ENCODE peak calls at places on chromosomes 1 and 21, in five cellular contexts. N is cardiac muscle cell; Y is CD8-positive, alpha-beta T cell; L is lower lobe of right lung; O is left ventricle myocardium inferior. H is an unnamed sample.
A peak's percentile ranks its signal among the peaks of the same experiment; 100 is the strongest.

GRCh38 chr1:198588845-198589244 is 48.4 kb upstream of the ATP6V1G3 start:
- DNase-seq in N (no peak), O (no peak), Y (no peak), L (no peak), H (no peak)

GRCh38 chr21:43986544-43987451 is 25.3 kb upstream of the TRAPPC10 start:
- DNase-seq in Y (no peak), O (no peak), N (no peak), L (no peak), H (no peak)

GRCh38 chr1:226865590-226865989 is 4.8 kb upstream of the PSEN2 start:
- DNase-seq in Y (no peak), O (no peak), L (no peak), N (no peak), H (no peak)

GRCh38 chr1:15008783-15009709 is 144.5 kb upstream of the TMEM51 start:
- DNase-seq in L (no peak), O (no peak), Y (no peak), N (peak; percentile 61), H (no peak)

GRCh38 chr1:183349201-183349711 is 68.9 kb downstream of the NMNAT2 start:
- DNase-seq in N (peak; percentile 53), Y (no peak), O (no peak), L (no peak), H (peak; percentile 49)

GRCh38 chr1:151013518-151013917 is 5.3 kb downstream of the PRUNE1 start:
- DNase-seq in L (no peak), O (no peak), N (peak; percentile 86), Y (no peak), H (peak; percentile 73)

GRCh38 chr1:212771341-212771740 is 20.2 kb downstream of the NSL1 start:
- DNase-seq in N (no peak), Y (no peak), L (no peak), O (no peak), H (no peak)

GRCh38 chr1:87437663-87438295 is 109.1 kb downstream of the LMO4 start:
- DNase-seq in O (no peak), L (no peak), Y (no peak), N (no peak), H (no peak)

GRCh38 chr1:178278135-178278534 is 184.2 kb downstream of the RASAL2 start:
- DNase-seq in L (no peak), N (no peak), Y (no peak), O (no peak), H (no peak)

GRCh38 chr1:178283409-178283808 is 189.5 kb downstream of the RASAL2 start:
- DNase-seq in Y (no peak), N (peak; percentile 83), O (no peak), L (peak; percentile 59), H (no peak)

GRCh38 chr1:178279287-178279686 is 185.4 kb downstream of the RASAL2 start:
- DNase-seq in O (no peak), N (no peak), L (no peak), Y (no peak), H (no peak)

GRCh38 chr1:178284059-178284458 is 190.2 kb downstream of the RASAL2 start:
- DNase-seq in N (no peak), O (no peak), L (no peak), Y (no peak), H (no peak)

GRCh38 chr1:178282949-178283367 is 189.1 kb downstream of the RASAL2 start:
- DNase-seq in Y (no peak), N (peak; percentile 81), O (no peak), L (no peak), H (no peak)
- H3K27ac ChIP-seq in Y (no peak overlapping the region), N (no peak overlapping the region), O (no peak overlapping the region), L (no peak overlapping the region), H (no peak overlapping the region)

GRCh38 chr21:36478941-36479340 is 981 bp downstream of the CLDN14 start:
- DNase-seq in N (peak; percentile 17), Y (no peak), L (no peak), O (no peak), H (no peak)
- TF ChIP-seq CTCF in N (peak; percentile 33), Y (no peak), L (no peak), O (no peak), H (no peak)

GRCh38 chr1:27033059-27033746 is 20.6 kb upstream of the TENT5B start:
- DNase-seq in L (peak; percentile 66), Y (no peak), N (no peak), O (no peak), H (no peak)
- H3K27ac ChIP-seq in L (peak overlapping the region; percentile 74), Y (no peak overlapping the region), N (peak overlapping the region; percentile 15), O (peak overlapping the region; percentile 19), H (no peak overlapping the region)

GRCh38 chr1:45526135-45526644 is 4.5 kb upstream of the PRDX1 start:
- DNase-seq in Y (no peak), L (no peak), N (no peak), O (no peak), H (no peak)

GRCh38 chr1:45518910-45519309 is 2.8 kb downstream of the PRDX1 start:
- DNase-seq in O (no peak), L (no peak), Y (no peak), N (peak; percentile 42), H (peak; percentile 36)

GRCh38 chr1:45516465-45516864 is 5.2 kb downstream of the PRDX1 start:
- DNase-seq in O (no peak), N (no peak), L (no peak), Y (no peak), H (no peak)

GRCh38 chr1:45522324-45523104 is 830 bp upstream of the PRDX1 start:
- DNase-seq in L (no peak), N (no peak), Y (no peak), O (no peak), H (no peak)

GRCh38 chr1:45521413-45522323 is at the start of gene PRDX1:
- DNase-seq in O (peak; percentile 97), N (peak; percentile 96), Y (peak; percentile 91), L (peak; percentile 95), H (peak; percentile 97)
- TF ChIP-seq CTCF in O (no peak), N (peak; percentile 13), Y (no peak), L (no peak), H (no peak)

GRCh38 chr1:8256321-8256720 is 61.6 kb upstream of the SLC45A1 start:
- DNase-seq in N (no peak), L (no peak), Y (no peak), O (no peak), H (no peak)
- H3K27ac ChIP-seq in N (no peak overlapping the region), L (no peak overlapping the region), Y (no peak overlapping the region), O (no peak overlapping the region), H (no peak overlapping the region)

GRCh38 chr1:28778021-28778420 is 33.9 kb upstream of the OPRD1 start:
- DNase-seq in Y (no peak), O (no peak), N (no peak), L (no peak), H (no peak)

GRCh38 chr1:28776341-28776740 is 35.6 kb upstream of the OPRD1 start:
- DNase-seq in Y (no peak), N (no peak), L (no peak), O (no peak), H (no peak)

GRCh38 chr1:28773105-28773504 is 36.4 kb downstream of the YTHDF2 start:
- DNase-seq in O (no peak), N (no peak), L (no peak), Y (no peak), H (no peak)

GRCh38 chr1:28779751-28780150 is 32.2 kb upstream of the OPRD1 start:
- DNase-seq in Y (no peak), L (no peak), N (no peak), O (no peak), H (no peak)

DNA sequence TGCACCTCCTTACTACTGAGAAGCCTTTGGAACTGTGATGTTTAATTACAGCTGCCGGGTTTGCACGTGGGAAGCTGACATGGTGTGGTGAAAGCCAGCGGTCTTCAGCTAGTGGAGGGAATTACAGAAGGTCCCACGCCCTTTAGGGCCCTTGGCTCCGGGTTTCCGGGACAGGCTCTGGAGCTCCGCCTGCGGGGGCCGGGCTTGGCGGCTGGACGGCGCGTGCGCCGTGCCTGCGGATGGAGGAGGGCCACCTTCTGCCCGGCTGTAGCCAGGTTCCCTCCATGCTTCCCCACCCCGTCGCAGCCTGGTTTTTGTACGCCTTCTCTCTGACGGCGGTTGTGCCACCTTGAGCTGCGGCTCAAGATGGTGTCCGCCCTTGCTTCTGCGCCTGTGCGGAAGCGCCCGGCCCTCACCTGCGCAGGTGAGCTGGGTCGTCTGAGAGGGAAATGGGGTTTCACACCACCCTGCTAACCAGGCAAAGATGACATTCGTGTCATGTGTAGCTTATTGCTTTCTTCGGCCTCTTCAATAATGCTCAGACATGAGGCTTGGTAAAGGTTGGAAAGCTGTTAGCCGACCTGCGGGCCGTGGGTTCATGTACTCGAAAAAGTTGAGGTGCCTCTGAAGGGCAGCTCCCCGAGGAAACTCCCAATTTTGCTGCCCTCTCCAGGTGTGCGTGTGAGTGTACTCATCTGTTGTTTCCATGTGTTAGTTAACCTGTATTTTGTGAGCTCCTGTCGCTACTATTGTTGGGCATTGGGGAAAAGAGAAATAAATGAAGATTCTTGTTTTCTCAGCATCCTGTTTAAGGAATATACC is 36.6 kb upstream of the OPRD1 start:
- DNase-seq in N (peak; percentile 80), O (peak; percentile 80), Y (peak; percentile 56), L (peak; percentile 92), H (peak; percentile 82)
- TF ChIP-seq CTCF in N (no peak), O (peak; percentile 8), Y (no peak), L (no peak), H (no peak)

GRCh38 chr1:153495536-153495935 is 35.1 kb upstream of the S100A7 start:
- DNase-seq in Y (no peak), O (no peak), N (no peak), L (no peak), H (no peak)
- H3K27ac ChIP-seq in Y (no peak overlapping the region), O (no peak overlapping the region), N (peak overlapping the region; percentile 77), L (no peak overlapping the region), H (no peak overlapping the region)

H was measured in testis.